ENCODE peak calls at places on chromosome 12, in ten cellular contexts. C is aorta; J is right cardiac atrium; E is A549; P is sigmoid colon; Z is mesendoderm; X is CD4-positive, CD25-positive, alpha-beta regulatory T cell; F is endothelial cell of umbilical vein; T is iPS DF 6.9; S is lower lobe of right lung. M is an unnamed sample.
A peak's percentile ranks its signal among the peaks of the same experiment; 100 is the strongest.

GRCh38 chr12:67068773-67069450 is 200.2 kb upstream of the CAND1 start:
- DNase-seq in F (peak; percentile 41), P (peak; percentile 72), S (peak; percentile 49), J (peak; percentile 64), E (peak; percentile 67), C (peak; percentile 76), Z (peak; percentile 86), X (peak; percentile 20), T (no peak), M (no peak)

GRCh38 chr12:103495783-103496456 is at the start of gene C12orf42:
- DNase-seq in X (peak; percentile 50), P (no peak), C (no peak), S (peak; percentile 43), F (peak; percentile 5), E (peak; percentile 75), T (no peak), Z (peak; percentile 56), J (no peak), M (no peak)

GRCh38 chr12:64706366-64706765 is 52.8 kb downstream of the GNS start:
- DNase-seq in P (no peak), C (no peak), X (no peak), F (peak; percentile 40), E (no peak), T (no peak), J (no peak), Z (no peak), S (no peak), M (no peak)

GRCh38 chr12:124752437-124753229 is 111.0 kb downstream of the SCARB1 start:
- DNase-seq in F (no peak), X (no peak), E (no peak), J (no peak), S (no peak), Z (no peak), C (no peak), P (no peak), T (no peak), M (no peak)

GRCh38 chr12:47343684-47344567 is 264.2 kb upstream of the AMIGO2 start:
- DNase-seq in T (no peak), E (no peak), Z (no peak), S (no peak), C (no peak), P (no peak), J (no peak), X (no peak), F (peak; percentile 32), M (no peak)

GRCh38 chr12:106137456-106138278 is 1.1 kb downstream of the NUAK1 start:
- DNase-seq in S (no peak), E (no peak), J (no peak), P (no peak), F (no peak), Z (no peak), X (no peak), T (no peak), C (no peak), M (no peak)

GRCh38 chr12:45660330-45660729 is 69.2 kb upstream of the ARID2 start:
- DNase-seq in C (no peak), F (peak; percentile 39), Z (no peak), P (no peak), X (no peak), J (no peak), S (no peak), T (no peak), E (peak; percentile 37), M (no peak)

GRCh38 chr12:49741882-49742620 is 694 bp downstream of the TMBIM6 start:
- DNase-seq in C (peak; percentile 96), X (peak; percentile 92), F (peak; percentile 84), T (no peak), P (peak; percentile 93), E (peak; percentile 84), J (peak; percentile 94), Z (peak; percentile 95), S (peak; percentile 95), M (peak; percentile 29)

GRCh38 chr12:123614531-123614930 is 12.6 kb downstream of the DDX55 start:
- DNase-seq in J (peak; percentile 57), F (no peak), S (no peak), C (no peak), T (no peak), E (no peak), P (no peak), Z (no peak), X (no peak), M (no peak)

GRCh38 chr12:127189992-127190391 is 1077.0 kb upstream of the TMEM132C start:
- DNase-seq in Z (no peak), C (no peak), S (no peak), J (no peak), P (no peak), E (no peak), X (no peak), F (no peak), T (no peak), M (no peak)

GRCh38 chr12:58283553-58283952 is 342.2 kb downstream of the ATP23 start:
- DNase-seq in E (no peak), T (no peak), J (no peak), X (no peak), P (no peak), F (no peak), S (no peak), Z (no peak), C (no peak), M (no peak)

GRCh38 chr12:2112401-2112800 is 59.6 kb downstream of the CACNA1C start:
- DNase-seq in S (no peak), T (no peak), J (no peak), X (no peak), E (no peak), P (peak; percentile 38), Z (no peak), C (no peak), F (no peak), M (no peak)

DNA sequence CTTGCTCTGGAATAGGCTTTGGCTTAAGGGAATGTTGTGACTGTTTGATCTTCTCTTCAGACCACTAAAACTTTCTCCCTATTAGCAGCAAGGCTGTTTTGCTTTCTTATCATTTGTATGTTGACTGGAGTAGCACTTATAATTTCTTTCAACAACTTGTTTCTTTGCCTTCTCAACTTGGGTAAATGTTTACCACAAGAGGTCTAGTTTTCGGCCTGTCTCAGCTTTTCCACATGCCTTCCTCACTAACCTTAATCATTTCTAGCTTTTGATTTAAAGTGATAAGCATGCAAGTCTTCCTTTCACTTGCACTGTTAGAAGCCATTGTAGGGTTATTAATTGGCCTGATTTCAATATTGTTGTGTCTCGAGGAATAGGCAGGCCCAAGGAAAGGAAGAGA is 126.7 kb upstream of the AEBP2 start:
- DNase-seq in J (no peak), S (no peak), F (no peak), E (no peak), P (no peak), C (no peak), X (no peak), Z (no peak), T (no peak), M (no peak)
- H3K4me1 ChIP-seq in J (no peaks in the 10 kb centered on the region), S (no peaks in the 10 kb centered on the region), F (no peaks in the 10 kb centered on the region), E (peaks cover 9% of the 10 kb centered on the region), P (no peaks in the 10 kb centered on the region), C (no peaks in the 10 kb centered on the region), X (no peaks in the 10 kb centered on the region), Z (no peaks in the 10 kb centered on the region), T (no peaks in the 10 kb centered on the region), M (peaks cover 10% of the 10 kb centered on the region)

GRCh38 chr12:68639396-68639767 is 28.7 kb downstream of the RAP1B start:
- DNase-seq in C (no peak), X (no peak), S (no peak), T (no peak), J (no peak), P (no peak), Z (no peak), F (no peak), E (no peak), M (no peak)

GRCh38 chr12:68636268-68636667 is 25.6 kb downstream of the RAP1B start:
- DNase-seq in J (no peak), T (no peak), F (no peak), C (no peak), P (no peak), S (no peak), Z (no peak), X (no peak), E (peak; percentile 53), M (no peak)

GRCh38 chr12:68638171-68638570 is 27.5 kb downstream of the RAP1B start:
- DNase-seq in E (no peak), J (no peak), P (no peak), X (no peak), C (no peak), S (no peak), F (no peak), T (no peak), Z (no peak), M (no peak)

GRCh38 chr12:68638721-68639395 is 28.2 kb downstream of the RAP1B start:
- DNase-seq in J (no peak), T (no peak), Z (peak; percentile 51), E (no peak), S (no peak), X (no peak), F (no peak), C (no peak), P (no peak), M (no peak)

GRCh38 chr12:68641138-68641537 is 30.4 kb downstream of the RAP1B start:
- DNase-seq in E (no peak), X (peak; percentile 75), S (no peak), C (no peak), T (no peak), Z (no peak), J (no peak), P (no peak), F (no peak), M (no peak)
- H3K27ac ChIP-seq in E (no peak overlapping the region), X (peak overlapping the region; percentile 63), S (no peak overlapping the region), C (no peak overlapping the region), T (no peak overlapping the region), Z (no peak overlapping the region), J (no peak overlapping the region), P (peak overlapping the region; percentile 33), F (no peak overlapping the region), M (no peak overlapping the region)

DNA sequence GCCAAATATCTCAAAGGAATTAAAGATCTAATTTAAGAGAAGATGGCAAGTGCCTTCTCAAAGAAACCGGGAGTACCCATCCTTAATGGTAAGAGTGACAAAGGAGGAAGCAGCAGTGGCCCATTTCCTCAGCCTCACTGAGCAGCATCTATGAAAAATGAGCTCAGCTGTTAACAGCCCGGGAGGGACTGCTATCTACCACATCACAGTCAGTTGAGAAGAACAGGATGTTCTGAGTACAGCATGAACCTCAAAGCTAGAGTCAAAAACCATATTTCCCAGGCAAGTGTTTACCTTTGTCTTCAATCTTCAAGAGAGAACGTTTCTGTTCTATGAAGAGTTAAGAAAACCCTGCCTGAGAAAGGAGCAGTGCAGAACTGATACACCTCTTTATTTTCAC is 115.0 kb downstream of the BTG1 start:
- DNase-seq in S (no peak), E (no peak), P (peak; percentile 86), F (peak; percentile 40), X (peak; percentile 91), Z (no peak), T (no peak), C (no peak), J (no peak), M (no peak)
- H3K4me1 ChIP-seq in S (peaks cover 67% of the 10 kb centered on the region), E (peaks cover 17% of the 10 kb centered on the region), P (peaks cover 55% of the 10 kb centered on the region), F (peaks cover 14% of the 10 kb centered on the region), X (peaks cover 79% of the 10 kb centered on the region), Z (no peaks in the 10 kb centered on the region), T (peaks cover 3% of the 10 kb centered on the region), C (peaks cover 3% of the 10 kb centered on the region), J (no peaks in the 10 kb centered on the region), M (peaks cover 70% of the 10 kb centered on the region)

DNA sequence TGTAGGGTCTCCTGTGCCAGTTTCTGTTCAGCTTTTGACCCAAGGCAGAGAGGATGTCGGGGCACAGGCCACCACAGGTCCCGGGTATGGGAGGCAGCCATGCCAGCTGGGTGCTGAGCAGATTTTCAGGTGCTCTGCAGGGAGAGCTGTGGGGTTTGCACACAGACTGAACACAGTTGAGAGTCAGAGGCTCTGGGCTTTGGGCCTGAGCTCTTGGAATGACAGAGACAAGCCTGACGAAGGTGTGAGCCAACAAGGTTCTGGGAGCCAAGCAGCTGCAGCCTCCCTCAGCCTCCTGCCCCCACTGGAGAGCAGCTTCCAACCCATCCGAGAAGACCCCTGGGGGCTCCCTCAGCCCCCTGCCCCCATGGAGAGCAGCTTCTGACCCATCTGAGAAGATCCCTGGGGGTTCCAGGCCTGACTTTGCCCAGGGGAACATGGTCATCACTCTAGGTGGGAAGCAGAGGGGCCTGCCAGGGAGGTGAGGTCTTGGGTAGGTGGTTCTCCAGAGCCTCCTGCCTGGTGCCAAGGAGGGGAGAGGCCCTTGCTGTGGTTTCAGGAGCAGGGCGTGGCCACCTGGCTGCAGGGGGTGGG is 13.8 kb downstream of the FBRSL1 start:
- DNase-seq in S (no peak), T (no peak), C (no peak), E (no peak), J (no peak), Z (no peak), P (no peak), X (no peak), F (no peak), M (no peak)
- H3K27ac ChIP-seq in S (no peak overlapping the region), T (no peak overlapping the region), C (no peak overlapping the region), E (no peak overlapping the region), J (no peak overlapping the region), Z (no peak overlapping the region), P (no peak overlapping the region), X (no peak overlapping the region), F (no peak overlapping the region), M (no peak overlapping the region)

M was measured in esophagus squamous epithelium.